ENCODE peak calls at places on chromosome X, in five cellular contexts. Z, T, C, H and U are unnamed samples.

GRCh38 chrX:151902813-151903591 is 9.7 kb upstream of the MAGEA4 start:
- DNase-seq in Z (peak; percentile 28), T (peak; percentile 68), C (no peak), H (no peak), U (no peak)

GRCh38 chrX:39772057-39772832 is 325.5 kb downstream of the BCOR start:
- DNase-seq in Z (no peak), T (no peak), C (peak; percentile 19), H (peak; percentile 51), U (peak; percentile 74)

GRCh38 chrX:47958943-47959342 is 44.8 kb downstream of the ZNF182 start:
- DNase-seq in Z (no peak), T (no peak), C (no peak), H (no peak), U (no peak)

GRCh38 chrX:119541188-119541587 is 24.0 kb downstream of the STEEP1 start:
- DNase-seq in Z (no peak), T (no peak), C (no peak), H (no peak), U (no peak)

GRCh38 chrX:40855411-40855810 is 120.1 kb upstream of the MED14 start:
- DNase-seq in Z (no peak), T (no peak), C (no peak), H (no peak), U (no peak)

GRCh38 chrX:150655713-150656266 is 37.4 kb upstream of the MTMR1 start:
- DNase-seq in Z (no peak), T (no peak), C (no peak), H (no peak), U (no peak)

GRCh38 chrX:74705269-74705668 is 90.8 kb upstream of the RLIM start:
- DNase-seq in Z (no peak), T (no peak), C (no peak), H (no peak), U (no peak)

GRCh38 chrX:96394566-96394965 is 290.1 kb upstream of the DIAPH2 start:
- DNase-seq in Z (no peak), T (no peak), C (no peak), H (no peak), U (no peak)

GRCh38 chrX:129779747-129780146 is at the start of gene SASH3:
- DNase-seq in Z (peak; percentile 63), T (peak; percentile 66), C (peak; percentile 58), H (no peak), U (peak; percentile 67)

GRCh38 chrX:119870626-119871131 is 854 bp downstream of the RNF113A start:
- DNase-seq in Z (peak; percentile 29), T (no peak), C (peak; percentile 1), H (no peak), U (peak; percentile 42)

GRCh38 chrX:120380699-120381098 is 18.8 kb downstream of the ATP1B4 start:
- DNase-seq in Z (no peak), T (no peak), C (no peak), H (no peak), U (peak; percentile 47)

GRCh38 chrX:148310402-148311200 is 189.8 kb upstream of the AFF2 start:
- DNase-seq in Z (no peak), T (no peak), C (peak; percentile 37), H (no peak), U (peak; percentile 77)

GRCh38 chrX:96721398-96721797 is 36.8 kb downstream of the DIAPH2 start:
- DNase-seq in Z (no peak), T (no peak), C (no peak), H (no peak), U (no peak)

GRCh38 chrX:85139422-85139821 is 104.2 kb downstream of the SATL1 start:
- DNase-seq in Z (no peak), T (no peak), C (no peak), H (no peak), U (no peak)

GRCh38 chrX:85136409-85136808 is 107.2 kb downstream of the SATL1 start:
- DNase-seq in Z (no peak), T (no peak), C (no peak), H (no peak), U (no peak)

GRCh38 chrX:85140963-85141362 is 102.6 kb downstream of the SATL1 start:
- DNase-seq in Z (no peak), T (no peak), C (no peak), H (no peak), U (no peak)
- H3K27ac ChIP-seq in Z (no peak overlapping the region), T (no peak overlapping the region), C (no peak overlapping the region), H (no peak overlapping the region), U (no peak overlapping the region)

DNA sequence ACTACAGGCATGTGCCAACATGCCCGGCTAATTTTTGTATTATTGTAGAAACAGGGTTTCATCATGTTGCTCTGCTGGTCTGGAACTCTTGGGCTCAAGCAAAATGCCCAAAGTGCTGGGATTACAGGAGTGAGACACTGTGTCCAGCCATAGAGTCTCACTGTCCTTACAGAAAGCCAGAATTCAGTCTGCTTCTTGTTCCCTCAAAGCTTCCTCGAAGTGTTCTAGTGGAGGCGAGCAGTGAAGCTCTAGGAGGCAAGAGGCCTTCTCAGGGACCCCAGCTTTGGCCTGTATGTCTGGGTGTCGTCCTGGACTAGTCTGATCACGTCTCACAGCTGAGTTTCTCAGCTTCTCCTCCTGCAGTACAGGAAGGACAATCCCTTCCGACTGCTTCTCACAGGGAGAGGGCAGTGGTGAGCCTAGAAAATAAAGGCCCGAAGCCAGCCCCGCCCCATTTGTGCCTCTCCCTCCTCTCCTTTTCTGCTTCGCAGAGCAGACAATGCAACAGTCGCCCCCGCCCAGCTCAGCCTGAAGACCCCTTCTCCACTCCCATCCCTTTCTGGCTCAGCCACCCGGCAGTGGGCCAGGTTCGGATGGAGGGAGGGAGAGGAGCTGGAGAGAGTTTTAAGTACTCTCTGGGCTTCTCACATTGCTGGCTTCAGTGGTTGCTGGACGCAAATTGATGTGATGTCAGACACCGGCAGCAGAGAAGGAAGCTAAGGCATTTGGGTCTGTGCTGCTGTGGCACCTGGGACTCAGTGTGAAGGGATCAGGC is 11.1 kb upstream of the FAM3A start:
- DNase-seq in Z (peak; percentile 84), T (peak; percentile 86), C (peak; percentile 39), H (peak; percentile 71), U (peak; percentile 45)
- H3K4me3 ChIP-seq in Z (no peak overlapping the region), T (peak overlapping the region; percentile 47), C (no peak overlapping the region), H (peak overlapping the region; percentile 34), U (no peak overlapping the region)

GRCh38 chrX:24377195-24377594 is 16.8 kb downstream of the SUPT20HL1 start:
- DNase-seq in Z (no peak), T (no peak), C (no peak), H (no peak), U (no peak)
- H3K4me1 ChIP-seq in Z (no peaks in the 10 kb centered on the region), T (no peaks in the 10 kb centered on the region), C (no peaks in the 10 kb centered on the region), H (no peaks in the 10 kb centered on the region), U (no peaks in the 10 kb centered on the region)

DNA sequence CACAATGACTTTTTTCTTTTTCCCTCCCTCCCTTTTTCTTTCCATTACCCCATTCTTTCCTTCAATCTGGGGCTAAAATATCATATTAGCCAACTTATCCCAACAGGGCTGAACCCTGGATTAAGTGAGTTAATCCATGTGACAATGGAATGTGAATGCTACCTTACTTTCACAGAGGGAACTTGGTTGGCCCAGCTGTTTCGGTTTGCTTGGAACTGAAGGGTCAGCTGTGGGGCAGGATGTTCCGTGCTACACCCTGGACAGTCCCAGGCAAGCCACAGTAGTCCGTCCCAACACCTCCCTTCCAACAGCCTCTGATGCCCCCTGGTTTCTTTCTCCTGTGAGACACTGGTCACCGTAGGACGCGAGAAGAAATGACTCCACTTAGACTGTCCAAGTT is 95.0 kb upstream of the STS start:
- DNase-seq in Z (no peak), T (no peak), C (no peak), H (no peak), U (no peak)
- H3K27ac ChIP-seq in Z (no peak overlapping the region), T (no peak overlapping the region), C (no peak overlapping the region), H (no peak overlapping the region), U (no peak overlapping the region)

GRCh38 chrX:2502668-2503519 is 2.1 kb upstream of the DHRSX start:
- DNase-seq in Z (peak; percentile 37), T (no peak), C (no peak), H (no peak), U (no peak)
- H3K4me3 ChIP-seq in Z (no peak overlapping the region), T (no peak overlapping the region), C (no peak overlapping the region), H (no peak overlapping the region), U (no peak overlapping the region)